ENCODE peak calls at places on chromosomes 12 and 14, in seven cellular contexts. L, V, X, D, E, A and U are unnamed samples.

GRCh38 chr12:56723889-56724659 is 1.0 kb downstream of the NACA start:
- DNase-seq in L (peak), A (peak), E (peak), V (peak), D (peak), X (no peak), U (peak)

GRCh38 chr14:99779751-99780150 is 13.5 kb upstream of the EML1 start:
- DNase-seq in V (no peak), A (no peak), X (no peak), D (no peak), E (no peak), L (peak), U (peak)

GRCh38 chr12:122081108-122081696 is 2.6 kb downstream of the MLXIP start:
- DNase-seq in D (no peak), X (no peak), V (peak), A (no peak), E (peak), L (peak), U (no peak)

GRCh38 chr12:107385518-107385917 is 292.2 kb upstream of the CRY1 start:
- DNase-seq in V (no peak), L (peak), X (no peak), E (peak), D (no peak), A (no peak), U (no peak)

GRCh38 chr14:64296561-64296960 is 2.4 kb upstream of the ESR2 start:
- DNase-seq in A (no peak), E (no peak), X (no peak), L (no peak), V (no peak), D (no peak), U (peak)

GRCh38 chr14:98721061-98721460 is 550.9 kb downstream of the BCL11B start:
- DNase-seq in X (no peak), E (peak), D (no peak), V (no peak), L (no peak), A (no peak), U (no peak)

GRCh38 chr12:130752692-130753230 is 36.7 kb upstream of the RIMBP2 start:
- DNase-seq in L (no peak), E (no peak), D (no peak), A (no peak), V (no peak), X (no peak), U (no peak)

GRCh38 chr12:48937170-48937569 is 11.9 kb upstream of the FKBP11 start:
- DNase-seq in A (no peak), V (no peak), X (no peak), L (no peak), D (no peak), E (no peak), U (no peak)

GRCh38 chr14:105085766-105086165 is 20.5 kb upstream of the GPR132 start:
- DNase-seq in E (no peak), A (no peak), D (no peak), L (no peak), X (no peak), V (no peak), U (no peak)

GRCh38 chr12:57095440-57095839 is 6.5 kb downstream of the NAB2 start:
- DNase-seq in A (no peak), X (no peak), D (no peak), L (no peak), V (no peak), E (no peak), U (no peak)

GRCh38 chr14:57831981-57832380 is 33.9 kb downstream of the SLC35F4 start:
- DNase-seq in A (no peak), L (no peak), D (no peak), X (no peak), E (peak), V (no peak), U (no peak)

GRCh38 chr12:122537021-122537420 is 10.0 kb downstream of the KNTC1 start:
- DNase-seq in V (no peak), A (no peak), L (no peak), X (no peak), E (no peak), D (no peak), U (no peak)

GRCh38 chr12:129868566-129868965 is 35.3 kb downstream of the TMEM132D start:
- DNase-seq in A (no peak), V (no peak), E (no peak), L (no peak), D (no peak), X (peak), U (no peak)

GRCh38 chr14:85444685-85445084 is 85.3 kb upstream of the FLRT2 start:
- DNase-seq in L (peak), A (no peak), D (no peak), V (peak), E (no peak), X (no peak), U (peak)

GRCh38 chr14:31420013-31420318 is 384 bp downstream of the HEATR5A start:
- DNase-seq in E (peak), L (no peak), D (no peak), A (no peak), V (no peak), X (peak), U (no peak)

GRCh38 chr12:124909831-124910560 is 4.5 kb downstream of the UBC start:
- DNase-seq in X (no peak), A (no peak), V (no peak), D (no peak), L (no peak), E (peak), U (peak)

GRCh38 chr12:7142057-7142644 is 12.0 kb downstream of the CLSTN3 start:
- DNase-seq in X (peak), V (peak), A (no peak), L (peak), D (no peak), E (peak), U (no peak)

GRCh38 chr14:24274101-24274543 is 2.7 kb upstream of the RABGGTA start:
- DNase-seq in D (no peak), V (peak), E (peak), A (no peak), L (no peak), X (no peak), U (no peak)

GRCh38 chr14:100283984-100284881 is 22.0 kb downstream of the SLC25A29 start:
- DNase-seq in E (no peak), V (no peak), L (no peak), A (no peak), X (no peak), D (no peak), U (no peak)

GRCh38 chr14:55838529-55839052 is 258.6 kb downstream of the KTN1 start:
- DNase-seq in A (peak), E (no peak), D (no peak), V (no peak), X (no peak), L (no peak), U (no peak)

GRCh38 chr14:65478596-65478995 is 66.1 kb downstream of the FUT8 start:
- DNase-seq in V (no peak), E (peak), L (peak), A (no peak), X (no peak), D (no peak), U (no peak)

DNA sequence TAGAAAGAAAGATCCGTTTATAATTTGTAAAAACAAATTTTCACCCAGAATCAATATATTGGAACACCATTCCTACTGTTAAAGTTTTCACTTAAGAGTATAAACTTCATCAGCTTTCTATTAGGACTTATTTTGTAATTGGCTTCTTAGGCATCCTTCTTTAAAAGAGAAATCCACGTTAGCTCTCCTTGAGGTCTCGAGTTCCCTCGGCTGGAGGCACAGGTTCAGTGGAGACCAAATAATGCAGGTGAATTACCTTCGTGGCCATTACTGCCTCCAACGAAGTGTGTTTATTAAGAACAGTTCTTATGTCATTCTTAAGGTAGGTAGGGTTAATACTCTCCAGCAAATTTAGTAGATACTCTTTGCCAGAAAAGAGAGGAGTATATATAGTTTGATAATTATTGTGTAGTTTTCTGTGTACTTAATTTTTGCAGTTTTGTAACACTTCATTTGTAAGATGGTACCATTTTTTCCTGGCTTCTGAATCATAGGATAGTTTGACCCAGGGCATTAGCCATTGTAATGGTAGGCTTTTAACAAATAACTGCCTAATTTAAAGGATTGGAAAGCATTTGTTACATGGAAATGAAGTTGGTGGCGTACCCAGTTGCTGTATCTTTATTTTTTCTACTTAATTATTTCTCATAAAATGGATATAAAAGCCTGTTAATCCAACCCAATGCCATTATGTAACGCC is 2.2 kb downstream of the CALM1 start:
- DNase-seq in E (no peak), V (no peak), A (no peak), D (no peak), L (no peak), X (no peak), U (no peak)
- H3K4me3 ChIP-seq in E (peak), V (peak), A (peak), D (peak), L (peak), X (peak), U (peak)

GRCh38 chr12:116033765-116034164 is 243.7 kb downstream of the MED13L start:
- DNase-seq in E (no peak), A (no peak), V (no peak), D (no peak), X (no peak), L (no peak), U (no peak)
- TF ChIP-seq CTCF in E (no peak), A (no peak), V (no peak), D (no peak), X (no peak), L (no peak), U (no peak)

GRCh38 chr12:123571343-123571813 is 13.0 kb upstream of the TMED2 start:
- DNase-seq in V (no peak), D (peak), L (peak), E (no peak), A (peak), X (peak), U (peak)
- H3K4me3 ChIP-seq in V (no peak), D (no peak), L (no peak), E (no peak), A (no peak), X (no peak), U (no peak)

GRCh38 chr12:109501299-109501698 is 23.9 kb downstream of the UBE3B start:
- DNase-seq in V (no peak), L (no peak), X (no peak), D (no peak), A (no peak), E (no peak), U (no peak)

GRCh38 chr12:109503611-109504010 is 26.2 kb downstream of the UBE3B start:
- DNase-seq in E (no peak), L (no peak), D (no peak), A (no peak), V (no peak), X (no peak), U (no peak)

GRCh38 chr12:109497675-109498074 is 20.2 kb downstream of the UBE3B start:
- DNase-seq in L (no peak), V (no peak), E (no peak), A (no peak), D (no peak), X (no peak), U (no peak)

GRCh38 chr12:109502332-109502731 is 24.9 kb downstream of the UBE3B start:
- DNase-seq in X (no peak), V (no peak), A (no peak), D (no peak), L (no peak), E (no peak), U (no peak)

GRCh38 chr12:109500406-109501185 is 23.2 kb downstream of the UBE3B start:
- DNase-seq in A (no peak), L (no peak), D (no peak), V (no peak), E (no peak), X (no peak), U (no peak)
- TF ChIP-seq CTCF in A (no peak), L (no peak), D (no peak), V (no peak), E (no peak), X (no peak), U (no peak)

DNA sequence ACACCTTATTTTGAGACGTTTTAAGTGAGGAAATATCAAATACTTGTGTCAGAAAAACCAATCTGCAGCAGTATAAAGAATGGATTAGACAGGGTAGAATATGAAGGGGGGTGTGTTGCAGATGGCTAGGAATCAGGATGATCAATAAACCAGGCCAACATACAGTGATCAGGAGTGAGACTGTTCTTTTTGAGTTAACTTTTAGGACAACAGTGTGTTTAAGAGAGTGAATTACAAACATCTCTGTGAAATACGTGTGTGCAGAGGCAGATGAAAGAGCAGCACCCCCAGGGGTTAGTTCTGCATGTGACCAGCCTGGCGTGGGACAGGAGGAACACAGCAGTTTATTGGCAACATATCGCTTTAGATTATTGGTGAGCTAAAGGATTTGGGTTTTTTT is 10.6 kb upstream of the NRDE2 start:
- DNase-seq in E (no peak), V (no peak), L (no peak), X (no peak), D (no peak), A (no peak), U (no peak)
- H3K4me3 ChIP-seq in E (no peak), V (no peak), L (no peak), X (no peak), D (no peak), A (no peak), U (no peak)

GRCh38 chr12:43965899-43966298 is 130.0 kb downstream of the TMEM117 start:
- DNase-seq in V (no peak), E (no peak), X (no peak), L (no peak), A (no peak), D (no peak), U (no peak)
- TF ChIP-seq CTCF in V (no peak), E (no peak), X (no peak), L (no peak), A (no peak), D (no peak), U (no peak)

GRCh38 chr14:61343471-61343870 is 22.1 kb downstream of the PRKCH start:
- DNase-seq in A (no peak), X (no peak), E (no peak), D (no peak), L (no peak), V (no peak), U (no peak)
- H3K4me3 ChIP-seq in A (no peak), X (no peak), E (no peak), D (no peak), L (no peak), V (no peak), U (no peak)

DNA sequence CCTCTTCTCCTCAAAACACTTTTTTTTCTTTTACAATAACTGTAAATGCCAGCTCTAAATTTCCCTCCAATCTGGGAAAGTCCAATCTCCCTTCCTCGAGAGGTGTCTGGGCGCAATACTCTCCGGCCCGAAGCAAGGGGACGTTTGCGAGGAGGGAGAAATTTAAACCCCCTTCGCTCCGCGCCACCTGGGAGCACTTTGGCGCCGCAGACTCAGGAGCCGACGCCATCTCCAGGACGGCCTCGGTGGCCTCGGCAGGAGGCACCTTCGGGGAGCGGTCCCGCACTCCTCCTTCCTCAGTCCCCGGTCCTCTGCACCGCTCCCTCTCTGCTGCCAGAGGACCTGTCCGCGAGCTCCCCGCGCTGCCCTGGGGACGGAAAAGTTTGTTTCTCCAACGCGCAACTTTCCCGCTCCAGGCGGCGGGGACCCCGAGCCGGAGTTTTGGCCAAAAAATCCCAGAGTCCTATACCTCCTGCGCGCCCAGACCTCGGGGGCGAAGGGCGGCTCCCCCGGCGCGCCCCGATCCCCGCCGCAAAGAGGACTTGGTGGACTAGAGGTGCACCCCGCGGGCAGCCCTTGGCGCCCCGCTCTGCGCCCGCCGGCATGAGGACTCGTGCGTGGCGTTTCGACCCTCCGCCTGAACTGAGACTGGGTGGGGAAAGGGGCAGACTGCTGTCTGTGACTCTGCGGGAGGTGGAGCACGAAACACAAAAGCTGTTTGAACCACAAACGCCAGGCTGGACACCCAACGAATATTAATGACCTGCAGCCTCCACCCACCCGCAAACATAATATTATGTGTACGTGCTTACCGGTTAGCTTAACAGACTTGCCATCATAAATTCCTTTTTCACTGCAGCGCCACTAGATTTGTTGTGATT is 95.1 kb upstream of the HMGA2 start:
- DNase-seq in D (no peak), L (peak), V (no peak), E (no peak), A (no peak), X (no peak), U (no peak)
- TF ChIP-seq CTCF in D (peak), L (no peak), V (no peak), E (no peak), A (no peak), X (no peak), U (no peak)

GRCh38 chr14:71553779-71554178 is 378.4 kb upstream of the RGS6 start:
- DNase-seq in D (no peak), V (no peak), E (no peak), X (no peak), A (no peak), L (no peak), U (no peak)

GRCh38 chr14:71555654-71556559 is 376.3 kb upstream of the RGS6 start:
- DNase-seq in D (no peak), E (peak), A (no peak), L (peak), X (no peak), V (peak), U (peak)

GRCh38 chr14:71556730-71557129 is 375.5 kb upstream of the RGS6 start:
- DNase-seq in V (no peak), A (no peak), L (no peak), E (no peak), X (no peak), D (no peak), U (no peak)

GRCh38 chr14:71554323-71554722 is 377.9 kb upstream of the RGS6 start:
- DNase-seq in X (no peak), V (no peak), L (no peak), D (no peak), A (no peak), E (peak), U (no peak)

GRCh38 chr14:71554959-71555612 is 377.1 kb upstream of the RGS6 start:
- DNase-seq in D (no peak), V (no peak), E (peak), A (no peak), L (no peak), X (no peak), U (no peak)
- H3K4me3 ChIP-seq in D (no peak), V (no peak), E (peak), A (no peak), L (no peak), X (no peak), U (peak)